ENCODE peak calls at places on chromosomes 16 and 17, in five cellular contexts. Q is spleen, J is uterus, D is heart left ventricle, H is endothelial cell of umbilical vein. T is an unnamed sample.

GRCh38 chr17:51064061-51064735 is 56.5 kb downstream of the SPAG9 start:
- DNase-seq in D (no peak), H (peak), Q (no peak), J (no peak), T (no peak)

GRCh38 chr17:50177476-50177875 is 11.7 kb downstream of the SGCA start:
- DNase-seq in J (no peak), H (no peak), D (peak), Q (no peak), T (no peak)

GRCh38 chr17:63751806-63752205 is 10.2 kb upstream of the STRADA start:
- DNase-seq in J (no peak), Q (no peak), H (no peak), D (peak), T (no peak)

GRCh38 chr16:72645526-72645925 is 402.4 kb downstream of the ZFHX3 start:
- DNase-seq in Q (no peak), J (no peak), H (no peak), D (no peak), T (no peak)

GRCh38 chr16:62665269-62665668 is 629.0 kb upstream of the CDH8 start:
- DNase-seq in J (no peak), D (no peak), Q (no peak), H (no peak), T (no peak)

GRCh38 chr17:50519141-50519834 is 11.0 kb downstream of the MYCBPAP start:
- DNase-seq in D (no peak), H (no peak), Q (no peak), J (no peak), T (no peak)

GRCh38 chr16:12341423-12341822 is 364.9 kb downstream of the SNX29 start:
- DNase-seq in H (peak), D (no peak), Q (no peak), J (no peak), T (peak)

GRCh38 chr16:22369221-22369811 is 5.1 kb downstream of the CDR2 start:
- DNase-seq in H (peak), D (no peak), Q (no peak), J (no peak), T (no peak)

GRCh38 chr17:11336290-11336995 is 95.4 kb downstream of the SHISA6 start:
- DNase-seq in H (no peak), D (no peak), Q (no peak), J (no peak), T (no peak)

GRCh38 chr17:29102741-29103181 is 59.8 kb downstream of the PIPOX start:
- DNase-seq in J (no peak), Q (no peak), D (no peak), H (no peak), T (peak)

GRCh38 chr16:66525396-66526180 is 24.3 kb downstream of the TK2 start:
- DNase-seq in J (no peak), Q (no peak), D (no peak), H (no peak), T (no peak)

GRCh38 chr17:79052131-79052530 is 22.5 kb upstream of the ENGASE start:
- DNase-seq in H (no peak), Q (no peak), D (no peak), J (no peak), T (no peak)

GRCh38 chr17:47165137-47165536 is 24.0 kb downstream of the CDC27 start:
- DNase-seq in H (no peak), D (no peak), Q (no peak), J (no peak), T (no peak)

GRCh38 chr17:16934133-16934795 is 37.7 kb downstream of the TNFRSF13B start:
- DNase-seq in Q (peak), H (no peak), D (no peak), J (no peak), T (no peak)

GRCh38 chr17:63999680-64000531 is 1.8 kb downstream of the PRR29 start:
- DNase-seq in J (no peak), H (no peak), D (no peak), Q (peak), T (no peak)

GRCh38 chr17:80001376-80001775 is 34.3 kb downstream of the TBC1D16 start:
- DNase-seq in J (no peak), D (peak), H (no peak), Q (no peak), T (no peak)

GRCh38 chr17:10574324-10574723 is 24.9 kb upstream of the MYH2 start:
- DNase-seq in J (no peak), Q (no peak), D (no peak), H (no peak), T (no peak)

GRCh38 chr17:79565606-79566250 is 45.1 kb downstream of the RBFOX3 start:
- DNase-seq in H (no peak), Q (peak), J (no peak), D (no peak), T (no peak)

GRCh38 chr17:77571562-77571981 is 386.9 kb upstream of the TNRC6C start:
- DNase-seq in J (peak), H (peak), Q (peak), D (no peak), T (no peak)

GRCh38 chr16:81866820-81867440 is 87.8 kb downstream of the PLCG2 start:
- DNase-seq in Q (peak), D (peak), J (no peak), H (peak), T (no peak)

GRCh38 chr16:28975158-28975603 is 603 bp downstream of the SPNS1 start:
- DNase-seq in Q (no peak), H (no peak), D (peak), J (no peak), T (no peak)

GRCh38 chr17:73342549-73343167 is 30.9 kb upstream of the CDC42EP4 start:
- DNase-seq in D (no peak), Q (no peak), H (no peak), J (no peak), T (peak)

GRCh38 chr17:4509402-4509801 is 10.7 kb downstream of the SPNS2 start:
- DNase-seq in D (no peak), Q (peak), H (no peak), J (no peak), T (no peak)

GRCh38 chr17:79362086-79362995 is 248.5 kb downstream of the RBFOX3 start:
- DNase-seq in D (no peak), H (no peak), Q (no peak), J (no peak), T (no peak)

GRCh38 chr16:12902511-12903324 is 1.3 kb downstream of the SHISA9 start:
- DNase-seq in H (no peak), J (no peak), D (no peak), Q (no peak), T (no peak)

GRCh38 chr17:67434061-67434525 is 57.0 kb downstream of the PITPNC1 start:
- DNase-seq in H (no peak), J (no peak), D (peak), Q (peak), T (no peak)

GRCh38 chr17:63675607-63676539 is 24.1 kb downstream of the LIMD2 start:
- DNase-seq in D (peak), J (peak), Q (no peak), H (peak), T (peak)

GRCh38 chr16:22813946-22814325 is at the start of gene HS3ST2:
- DNase-seq in H (no peak), D (peak), Q (no peak), J (no peak), T (no peak)

GRCh38 chr17:74749262-74750038 is 1.0 kb downstream of the NHERF1 start:
- DNase-seq in Q (peak), H (no peak), D (peak), J (no peak), T (no peak)

GRCh38 chr17:10547351-10547750 is 2.1 kb downstream of the MYH2 start:
- DNase-seq in D (no peak), J (no peak), H (no peak), Q (no peak), T (no peak)

GRCh38 chr17:40535924-40536717 is 29.2 kb downstream of the CCR7 start:
- DNase-seq in H (peak), J (peak), Q (peak), D (peak), T (no peak)

GRCh38 chr17:82890339-82890730 is 50.5 kb upstream of the ZNF750 start:
- DNase-seq in J (no peak), H (no peak), D (peak), Q (no peak), T (no peak)

GRCh38 chr17:70882504-70882903 is 713.2 kb downstream of the KCNJ2 start:
- DNase-seq in D (no peak), J (no peak), Q (no peak), H (no peak), T (no peak)

GRCh38 chr17:79612468-79613194 is 1.8 kb upstream of the RBFOX3 start:
- DNase-seq in H (peak), D (no peak), J (no peak), Q (no peak), T (peak)

GRCh38 chr16:48162839-48163410 is 7.1 kb upstream of the ABCC12 start:
- DNase-seq in Q (no peak), H (no peak), J (no peak), D (no peak), T (no peak)

GRCh38 chr17:45317113-45317820 is 447 bp upstream of the MAP3K14 start:
- DNase-seq in Q (peak), J (peak), D (peak), H (peak), T (peak)

GRCh38 chr17:45320349-45320930 is 3.6 kb upstream of the MAP3K14 start:
- DNase-seq in D (no peak), Q (no peak), J (no peak), H (no peak), T (no peak)

GRCh38 chr17:45318561-45319230 is 1.9 kb upstream of the MAP3K14 start:
- DNase-seq in Q (no peak), H (no peak), D (no peak), J (no peak), T (no peak)

GRCh38 chr17:45320931-45321461 is 4.2 kb upstream of the MAP3K14 start:
- DNase-seq in H (peak), J (no peak), D (no peak), Q (no peak), T (peak)

DNA sequence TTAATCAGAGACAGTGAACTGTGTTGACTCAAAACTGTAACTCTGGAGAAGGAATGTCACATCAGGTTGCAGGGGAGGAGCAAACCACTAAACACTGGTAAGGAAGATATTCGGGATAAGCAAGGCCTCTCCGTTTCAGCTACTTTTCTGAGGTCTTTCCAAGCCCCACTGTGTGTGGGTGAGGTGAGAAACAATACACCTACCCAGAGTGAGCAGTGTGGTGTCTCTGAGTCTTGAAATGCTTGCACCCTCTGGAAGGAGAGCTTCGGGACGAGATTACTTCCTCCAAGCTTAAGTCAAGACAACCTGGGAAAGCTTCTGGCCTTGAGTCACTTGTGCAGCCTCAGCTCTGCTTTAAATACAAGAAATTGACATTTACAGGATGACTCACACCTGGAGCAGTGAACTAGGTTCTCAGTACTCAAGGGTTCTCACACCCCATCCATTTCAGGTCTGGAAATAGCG is 2.5 kb upstream of the MAP3K14 start:
- DNase-seq in J (no peak), H (no peak), D (no peak), Q (no peak), T (peak)
- TF ChIP-seq POLR2A in J (no peak), H (no peak), D (no peak), Q (no peak), T (no peak)

GRCh38 chr17:38705803-38706624 is 941 bp downstream of the MLLT6 start:
- DNase-seq in J (peak), D (peak), Q (peak), H (peak), T (no peak)
- TF ChIP-seq POLR2A in J (no peak), D (no peak), Q (no peak), H (no peak), T (no peak)

GRCh38 chr16:84833142-84833495 is 13.3 kb downstream of the CRISPLD2 start:
- DNase-seq in Q (no peak), J (no peak), D (no peak), H (no peak), T (no peak)

GRCh38 chr16:84833542-84834402 is 14.0 kb downstream of the CRISPLD2 start:
- DNase-seq in Q (no peak), D (no peak), H (no peak), J (no peak), T (no peak)

GRCh38 chr16:84834403-84834772 is 14.6 kb downstream of the CRISPLD2 start:
- DNase-seq in J (no peak), D (no peak), H (no peak), Q (no peak), T (no peak)

GRCh38 chr16:84830765-84831384 is 11.1 kb downstream of the CRISPLD2 start:
- DNase-seq in Q (no peak), J (no peak), H (no peak), D (no peak), T (no peak)

GRCh38 chr16:84832488-84833141 is 12.8 kb downstream of the CRISPLD2 start:
- DNase-seq in D (peak), Q (no peak), J (peak), H (no peak), T (no peak)
- TF ChIP-seq POLR2A in D (no peak), Q (no peak), J (peak), H (no peak), T (no peak)

DNA sequence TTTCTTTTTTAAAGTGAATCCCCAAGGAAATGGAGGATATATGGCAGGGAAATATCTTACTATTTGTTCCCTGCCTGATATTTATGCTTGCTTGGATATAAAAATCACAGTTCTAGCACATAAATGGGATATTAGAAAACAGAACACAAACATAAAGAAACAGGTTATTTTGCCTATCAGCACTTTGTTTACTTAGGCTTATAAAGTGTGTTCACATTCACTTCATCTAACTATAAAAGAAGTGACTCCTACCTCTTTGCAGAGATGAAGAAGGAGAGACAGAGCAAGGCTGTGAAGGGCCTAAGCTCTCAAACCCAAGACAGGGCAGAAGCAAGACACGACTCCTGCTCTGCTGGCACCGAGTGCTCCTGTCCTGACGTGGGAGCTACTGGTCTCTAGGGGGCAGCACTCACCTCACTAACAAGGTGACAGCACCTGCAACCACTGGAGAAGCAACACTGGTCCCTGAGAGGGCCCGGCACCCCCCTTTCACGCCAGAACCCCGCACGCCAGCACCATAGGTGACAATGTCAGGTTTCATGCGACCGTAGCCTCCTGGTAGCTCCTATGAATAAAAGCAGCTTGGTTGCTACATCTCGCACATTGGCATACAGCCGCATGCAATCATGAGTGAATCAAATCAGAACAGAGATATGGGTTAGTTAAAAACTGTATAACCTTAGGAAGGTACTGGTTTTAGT is 32.0 kb downstream of the MBTPS1 start:
- DNase-seq in D (peak), Q (peak), J (no peak), H (peak), T (peak)
- TF ChIP-seq POLR2A in D (no peak), Q (no peak), J (no peak), H (no peak), T (no peak)

GRCh38 chr17:44442806-44443205 is 53.4 kb upstream of the ITGA2B start:
- DNase-seq in Q (no peak), H (no peak), J (no peak), D (no peak), T (no peak)
- TF ChIP-seq POLR2A in Q (no peak), H (no peak), J (no peak), D (no peak), T (no peak)

GRCh38 chr16:87951550-87952538 is 610 bp downstream of the BANP start:
- DNase-seq in J (no peak), D (peak), Q (no peak), H (peak), T (peak)
- TF ChIP-seq POLR2A in J (no peak), D (no peak), Q (no peak), H (peak), T (peak)

GRCh38 chr16:10879681-10880589 is 2.9 kb downstream of the CIITA start:
- DNase-seq in H (no peak), Q (no peak), J (no peak), D (no peak), T (no peak)
- TF ChIP-seq POLR2A in H (no peak), Q (no peak), J (no peak), D (no peak), T (no peak)

GRCh38 chr16:57639172-57639571 is 10.7 kb downstream of the ADGRG1 start:
- DNase-seq in Q (no peak), J (no peak), H (no peak), D (peak), T (no peak)
- TF ChIP-seq POLR2A in Q (no peak), J (no peak), H (no peak), D (no peak), T (no peak)

T was measured in H54.